ENCODE peak calls at places on chromosomes 11 and 22, in five cellular contexts. G is K562, W is GM12878, O is HepG2, Q is SK-N-SH. P is an unnamed sample.

GRCh38 chr11:75715688-75716087 is 1.9 kb upstream of the MOGAT2 start:
- DNase-seq in G (no peak), Q (no peak), W (no peak), O (no peak), P (no peak)

GRCh38 chr11:19978668-19979518 is 181.4 kb downstream of the DBX1 start:
- DNase-seq in Q (no peak), G (peak; percentile 74), O (peak; percentile 88), W (peak; percentile 40), P (peak; percentile 65)

GRCh38 chr11:58316142-58316541 is 42.7 kb downstream of the OR5B17 start:
- DNase-seq in O (no peak), G (no peak), Q (no peak), W (no peak), P (no peak)

GRCh38 chr11:64762277-64762915 is 2.6 kb upstream of the PYGM start:
- DNase-seq in G (no peak), W (no peak), Q (peak; percentile 24), O (no peak), P (no peak)

GRCh38 chr11:94111660-94112059 is 17.0 kb upstream of the PANX1 start:
- DNase-seq in G (no peak), W (no peak), Q (no peak), O (no peak), P (no peak)

GRCh38 chr22:41290262-41291221 is 4.6 kb upstream of the RANGAP1 start:
- DNase-seq in O (peak; percentile 64), W (no peak), G (no peak), Q (no peak), P (no peak)

GRCh38 chr22:47067911-47068654 is 305.6 kb downstream of the TBC1D22A start:
- DNase-seq in W (no peak), Q (no peak), O (no peak), G (no peak), P (no peak)

GRCh38 chr11:35485656-35486318 is 39.6 kb downstream of the PAMR1 start:
- DNase-seq in G (peak; percentile 79), W (peak; percentile 7), Q (peak; percentile 72), O (peak; percentile 34), P (peak; percentile 73)

GRCh38 chr22:12613199-12613598 is 2914.8 kb upstream of the OR11H1 start:
- DNase-seq in G (no peak), W (no peak), O (no peak), Q (no peak), P (no peak)

GRCh38 chr22:31136155-31136554 is 4.2 kb downstream of the PLA2G3 start:
- DNase-seq in W (no peak), G (no peak), Q (no peak), O (no peak), P (no peak)

GRCh38 chr22:21632237-21632895 is at the start of gene CCDC116:
- DNase-seq in Q (peak; percentile 63), G (peak; percentile 100), W (no peak), O (peak; percentile 81), P (no peak)

GRCh38 chr22:30668306-30668655 is 606 bp upstream of the DUSP18 start:
- DNase-seq in W (no peak), Q (no peak), O (no peak), G (no peak), P (peak; percentile 4)

GRCh38 chr22:44353063-44353440 is 40.3 kb upstream of the SHISAL1 start:
- DNase-seq in G (no peak), W (no peak), Q (no peak), O (no peak), P (no peak)

GRCh38 chr11:14318581-14318981 is 40.4 kb downstream of the RRAS2 start:
- DNase-seq in W (no peak), Q (no peak), O (no peak), G (no peak), P (no peak)

GRCh38 chr22:37234736-37235711 is 9.0 kb downstream of the RAC2 start:
- DNase-seq in Q (no peak), O (no peak), W (no peak), G (no peak), P (no peak)

GRCh38 chr11:126080206-126080941 is 17.7 kb upstream of the CDON start:
- DNase-seq in O (no peak), G (no peak), W (no peak), Q (peak; percentile 72), P (no peak)

GRCh38 chr11:129950319-129951034 is 52.2 kb downstream of the PRDM10 start:
- DNase-seq in O (no peak), W (no peak), Q (no peak), G (peak; percentile 59), P (no peak)

GRCh38 chr11:107549954-107550285 is 15.6 kb downstream of the ALKBH8 start:
- DNase-seq in W (no peak), O (no peak), G (no peak), Q (no peak), P (no peak)

GRCh38 chr22:27692243-27692642 is 109.3 kb downstream of the MN1 start:
- DNase-seq in G (no peak), O (no peak), W (no peak), Q (no peak), P (no peak)

GRCh38 chr22:50293441-50294318 is 13.8 kb downstream of the PLXNB2 start:
- DNase-seq in G (no peak), O (peak; percentile 87), Q (peak; percentile 60), W (no peak), P (no peak)

GRCh38 chr11:69049490-69049867 is 747 bp downstream of the TPCN2 start:
- DNase-seq in W (no peak), O (no peak), G (peak; percentile 14), Q (peak; percentile 48), P (no peak)

GRCh38 chr22:48700566-48701295 is 1126.9 kb downstream of the BRD1 start:
- DNase-seq in O (peak; percentile 88), G (no peak), W (no peak), Q (no peak), P (no peak)

GRCh38 chr11:1520209-1520986 is 33.8 kb upstream of the MOB2 start:
- DNase-seq in W (no peak), O (no peak), Q (no peak), G (peak; percentile 72), P (no peak)

GRCh38 chr11:47595029-47595428 is 818 bp upstream of the C1QTNF4 start:
- DNase-seq in Q (no peak), O (no peak), G (no peak), W (no peak), P (no peak)

GRCh38 chr11:70398834-70399680 is 728 bp downstream of the CTTN start:
- DNase-seq in G (peak; percentile 44), Q (peak; percentile 53), W (no peak), O (no peak), P (no peak)
- TF ChIP-seq ZBTB33 in G (no peak), Q (no peak), W (no peak), O (no peak), P (no peak)

GRCh38 chr11:235998-236773 is at the start of gene SIRT3:
- DNase-seq in O (peak; percentile 73), G (peak; percentile 90), Q (peak; percentile 99), W (peak; percentile 42), P (peak; percentile 73)

GRCh38 chr11:236774-237767 is at the start of gene PSMD13:
- DNase-seq in W (no peak), Q (peak; percentile 96), G (peak; percentile 93), O (peak; percentile 66), P (peak; percentile 56)

GRCh38 chr11:230431-230830 is 5.7 kb downstream of the SIRT3 start:
- DNase-seq in Q (no peak), O (no peak), W (no peak), G (no peak), P (no peak)

GRCh38 chr11:235180-235997 is 753 bp downstream of the SIRT3 start:
- DNase-seq in W (no peak), Q (no peak), G (no peak), O (no peak), P (no peak)

DNA sequence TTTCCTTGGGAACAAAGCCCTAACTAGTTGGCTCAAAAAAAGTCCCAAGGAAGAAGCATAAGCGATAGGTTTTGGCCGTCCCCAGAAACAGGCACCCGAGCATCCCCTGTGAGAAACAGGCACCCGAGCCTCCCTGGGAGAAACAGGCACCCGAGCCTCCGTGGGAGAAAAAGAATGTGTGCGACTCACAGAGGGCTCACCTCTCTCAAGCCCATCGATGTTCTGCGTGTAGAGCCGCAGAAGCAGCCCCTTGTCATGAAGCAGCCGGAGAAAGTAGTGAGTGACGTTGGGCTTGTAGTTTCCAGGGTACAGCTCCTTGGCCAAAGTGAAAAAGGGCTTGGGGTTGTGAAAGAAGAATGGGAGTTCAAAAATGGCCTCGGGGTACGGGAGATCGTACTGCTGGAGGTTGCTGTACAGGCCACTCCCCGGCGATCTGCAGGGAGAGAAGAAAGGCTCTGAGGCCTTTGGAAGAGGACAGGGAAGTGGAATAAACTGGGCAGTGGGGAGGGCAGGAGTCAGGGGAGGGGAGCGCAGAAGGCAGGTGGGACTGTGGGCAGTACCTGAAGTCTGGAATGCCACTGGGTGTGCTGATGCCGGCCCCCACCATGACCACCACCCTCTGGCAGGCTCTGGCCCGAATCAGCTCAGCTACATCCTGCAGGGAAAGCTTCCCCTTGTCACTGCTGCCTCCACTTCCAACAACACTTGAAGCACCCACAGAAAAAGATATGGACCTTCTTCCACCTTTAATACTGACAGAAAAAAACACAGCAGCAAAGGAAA is 3.2 kb downstream of the SIRT3 start:
- DNase-seq in G (no peak), Q (no peak), O (no peak), W (no peak), P (no peak)
- TF ChIP-seq ZBTB33 in G (no peak), Q (no peak), O (no peak), W (no peak), P (no peak)

GRCh38 chr11:45142241-45142885 is 4.1 kb upstream of the PRDM11 start:
- DNase-seq in G (no peak), W (no peak), O (no peak), Q (no peak), P (no peak)
- TF ChIP-seq ZBTB33 in G (no peak), W (no peak), O (no peak), Q (no peak), P (no peak)

DNA sequence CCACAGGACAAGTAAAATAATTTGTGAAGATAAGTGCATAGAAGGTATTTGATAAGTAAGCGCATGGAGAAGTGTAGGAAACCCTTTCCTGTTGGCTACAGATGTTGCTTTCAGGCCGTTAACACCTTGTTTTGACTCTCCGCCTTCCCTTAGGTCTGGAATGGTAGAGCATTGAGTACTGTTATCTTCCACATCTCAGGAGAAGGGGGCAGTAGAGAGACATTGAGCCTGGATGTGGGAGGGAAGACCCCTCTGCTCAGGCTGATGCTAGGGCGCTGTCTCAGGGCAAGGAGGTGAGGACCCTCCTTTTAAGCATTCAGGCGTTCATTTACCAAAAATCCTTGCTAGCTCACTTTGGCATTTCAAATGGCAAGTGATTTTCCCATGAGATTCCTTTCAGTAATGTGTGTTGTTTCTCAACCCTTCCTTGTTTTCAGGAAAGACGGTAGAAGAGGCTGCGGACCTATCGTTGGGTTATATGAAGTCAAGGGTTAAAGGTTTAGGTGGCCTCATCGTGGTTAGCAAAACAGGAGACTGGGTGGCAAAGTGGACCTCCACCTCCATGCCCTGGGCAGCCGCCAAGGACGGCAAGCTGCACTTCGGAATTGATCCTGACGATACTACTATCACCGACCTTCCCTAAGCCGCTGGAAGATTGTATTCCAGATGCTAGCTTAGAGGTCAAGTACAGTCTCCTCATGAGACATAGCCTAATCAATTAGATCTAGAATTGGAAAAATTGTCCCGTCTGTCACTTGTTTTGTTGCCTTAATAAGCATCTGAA is 27.0 kb upstream of the SCGB1A1 start:
- DNase-seq in W (no peak), Q (no peak), G (no peak), O (no peak), P (no peak)
- TF ChIP-seq ZBTB33 in W (no peak), Q (no peak), G (no peak), O (no peak), P (no peak)